ENCODE peak calls at places on chromosomes 13 and 19, in seven cellular contexts. F is SK-N-SH, J is K562, U is HepG2, P is H1, O is GM12892, T is GM12878. A is an unnamed sample.

GRCh38 chr13:95382411-95382810 is 81.2 kb upstream of the ABCC4 start:
- DNase-seq in P (no peak), U (no peak), T (no peak), F (no peak), J (no peak), O (no peak), A (no peak)

GRCh38 chr13:83667606-83668005 is 214.7 kb downstream of the SLITRK1 start:
- DNase-seq in P (no peak), F (no peak), U (no peak), T (no peak), O (no peak), J (no peak), A (no peak)

GRCh38 chr19:13729859-13730258 is 34.5 kb upstream of the MRI1 start:
- DNase-seq in U (no peak), F (no peak), O (no peak), T (no peak), J (no peak), P (no peak), A (no peak)

GRCh38 chr13:38970380-38971051 is 20.1 kb downstream of the STOML3 start:
- DNase-seq in O (no peak), T (no peak), P (no peak), U (no peak), F (peak; percentile 3), J (no peak), A (no peak)

GRCh38 chr13:45132384-45133064 is 12.2 kb downstream of the GTF2F2 start:
- DNase-seq in T (peak; percentile 19), P (no peak), F (no peak), J (no peak), O (no peak), U (no peak), A (no peak)

GRCh38 chr19:46821512-46822359 is 28.9 kb downstream of the AP2S1 start:
- DNase-seq in O (peak; percentile 49), P (no peak), U (no peak), T (no peak), J (no peak), F (no peak), A (no peak)

GRCh38 chr19:19534556-19535265 is 3.4 kb upstream of the CILP2 start:
- DNase-seq in T (no peak), F (no peak), O (no peak), U (no peak), P (no peak), J (no peak), A (no peak)

GRCh38 chr13:44104969-44105368 is 225.3 kb downstream of the LACC1 start:
- DNase-seq in J (no peak), O (no peak), F (no peak), P (no peak), T (no peak), U (no peak), A (no peak)

GRCh38 chr19:28567834-28568233 is 645.1 kb downstream of the UQCRFS1 start:
- DNase-seq in T (no peak), P (no peak), F (no peak), J (no peak), O (no peak), U (no peak), A (no peak)

GRCh38 chr13:111006508-111007031 is 91.7 kb upstream of the ANKRD10 start:
- DNase-seq in T (no peak), J (peak; percentile 57), O (no peak), U (no peak), F (no peak), P (no peak), A (no peak)

GRCh38 chr19:57348136-57348535 is 2.9 kb upstream of the ZNF304 start:
- DNase-seq in T (no peak), J (no peak), O (no peak), F (no peak), U (no peak), P (no peak), A (no peak)

GRCh38 chr19:39599116-39599515 is 3.2 kb upstream of the LGALS13 start:
- DNase-seq in U (peak; percentile 30), J (peak; percentile 19), P (peak; percentile 58), O (no peak), F (no peak), T (no peak), A (no peak)

GRCh38 chr13:94595006-94595942 is 678 bp downstream of the TGDS start:
- DNase-seq in P (no peak), U (no peak), J (peak; percentile 30), F (peak; percentile 29), T (no peak), O (peak; percentile 17), A (no peak)

GRCh38 chr19:9565900-9566705 is 18.2 kb downstream of the ZNF121 start:
- DNase-seq in U (no peak), P (no peak), O (no peak), T (no peak), F (no peak), J (no peak), A (no peak)

GRCh38 chr13:43300817-43301216 is 277.4 kb downstream of the DNAJC15 start:
- DNase-seq in U (no peak), P (no peak), F (no peak), T (no peak), O (no peak), J (no peak), A (no peak)

GRCh38 chr19:3386447-3387234 is 20.3 kb downstream of the NFIC start:
- DNase-seq in O (no peak), P (no peak), F (peak; percentile 87), U (no peak), J (no peak), T (no peak), A (no peak)
- TF ChIP-seq TAF1 in O (no peak), P (no peak), F (no peak), U (no peak), J (no peak), T (no peak), A (no peak)

DNA sequence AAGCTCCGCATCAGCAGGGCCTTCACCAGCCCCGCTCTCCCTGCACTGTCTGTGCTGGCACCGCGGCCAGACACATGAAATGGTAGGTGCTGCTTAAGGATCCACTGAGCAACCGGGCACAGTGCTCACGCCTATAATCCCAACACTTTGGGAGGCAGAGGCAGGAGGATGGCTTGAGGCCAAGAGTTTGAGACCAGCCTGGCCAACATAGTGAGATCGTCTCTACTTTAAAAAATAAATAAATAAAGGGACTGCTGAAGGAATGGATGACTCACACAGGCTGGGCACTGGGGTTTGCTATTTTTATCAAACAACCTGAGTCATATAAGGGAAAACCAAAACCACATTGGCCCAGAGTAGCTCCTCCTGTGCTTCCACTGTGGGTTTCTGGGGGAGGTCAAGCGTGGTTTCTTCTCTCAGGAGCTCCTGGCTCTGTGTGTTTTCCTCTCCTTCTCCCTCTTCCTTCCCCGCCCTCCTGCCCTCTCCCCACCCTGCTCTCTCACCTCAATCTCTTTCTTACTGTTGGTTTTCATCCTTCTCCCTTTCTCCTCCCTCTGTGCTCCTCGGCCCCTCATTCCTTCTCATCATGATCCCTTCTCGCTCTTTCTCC is 21.3 kb downstream of the VRK3 start:
- DNase-seq in P (no peak), U (no peak), O (peak; percentile 46), F (no peak), T (peak; percentile 44), J (peak; percentile 80), A (peak; percentile 57)
- TF ChIP-seq TAF1 in P (no peak), U (no peak), O (no peak), F (no peak), T (no peak), J (no peak), A (no peak)

DNA sequence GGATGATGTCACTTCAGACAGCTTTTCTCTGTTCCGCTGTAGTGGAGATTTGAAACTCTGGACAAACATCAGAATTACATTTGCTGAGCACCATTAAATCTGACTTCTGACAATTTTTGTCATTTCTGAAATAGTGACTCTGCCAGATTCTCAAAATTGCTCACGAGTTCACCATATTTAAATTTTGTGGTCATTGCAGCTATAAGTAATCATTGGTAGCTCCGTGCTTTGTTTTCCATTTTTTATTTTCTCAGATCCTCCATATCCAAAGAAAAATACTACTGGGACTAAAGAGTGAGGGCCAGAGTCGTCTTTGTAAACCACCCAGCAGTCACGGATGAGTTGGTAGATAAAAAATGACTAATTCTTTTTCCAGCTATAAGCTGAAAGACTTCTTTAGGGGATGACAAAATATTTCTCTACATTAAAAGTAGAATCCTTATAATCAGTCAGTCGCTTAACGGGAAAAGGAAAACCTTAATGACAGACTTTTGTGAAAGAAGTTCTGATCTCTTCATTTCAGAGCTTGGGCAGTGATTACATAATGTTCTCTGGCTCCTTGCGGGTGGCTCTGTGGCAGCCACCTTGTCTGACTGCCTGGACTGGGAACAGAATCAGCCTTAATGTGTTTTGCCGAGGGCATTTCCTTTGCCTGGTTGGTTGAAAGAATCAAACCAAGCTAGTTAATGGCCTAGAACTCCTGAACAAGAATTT is 2.3 kb downstream of the ITM2B start:
- DNase-seq in T (peak; percentile 45), F (peak; percentile 56), J (no peak), O (no peak), U (no peak), P (no peak), A (no peak)
- TF ChIP-seq TAF1 in T (no peak), F (peak; percentile 7), J (no peak), O (no peak), U (no peak), P (no peak), A (no peak)

DNA sequence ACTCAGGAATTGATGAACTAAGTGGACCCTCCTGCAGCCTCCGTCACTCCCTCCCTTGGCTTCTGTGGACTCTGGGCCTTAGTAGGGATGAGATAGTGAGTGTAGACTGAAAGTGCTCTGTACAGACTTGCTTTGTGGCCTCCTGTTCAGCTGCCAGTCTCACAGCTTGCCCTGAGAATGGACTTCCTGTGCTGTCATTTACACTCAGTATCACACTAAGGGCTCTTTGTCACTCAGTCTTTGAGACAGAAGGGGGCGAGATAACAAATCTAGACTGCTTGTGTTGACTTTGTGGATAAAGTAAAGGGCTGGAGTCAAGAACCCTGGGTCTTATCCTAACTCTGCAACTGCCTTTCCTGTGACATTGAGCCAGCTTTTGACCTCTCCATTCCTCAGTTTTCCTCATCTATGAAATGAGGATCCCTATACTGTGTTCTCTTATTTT is 21.0 kb upstream of the SPRY2 start:
- DNase-seq in O (no peak), P (no peak), F (no peak), J (peak; percentile 46), U (peak; percentile 87), T (no peak), A (no peak)
- TF ChIP-seq TAF1 in O (no peak), P (no peak), F (no peak), J (no peak), U (no peak), T (no peak), A (no peak)

DNA sequence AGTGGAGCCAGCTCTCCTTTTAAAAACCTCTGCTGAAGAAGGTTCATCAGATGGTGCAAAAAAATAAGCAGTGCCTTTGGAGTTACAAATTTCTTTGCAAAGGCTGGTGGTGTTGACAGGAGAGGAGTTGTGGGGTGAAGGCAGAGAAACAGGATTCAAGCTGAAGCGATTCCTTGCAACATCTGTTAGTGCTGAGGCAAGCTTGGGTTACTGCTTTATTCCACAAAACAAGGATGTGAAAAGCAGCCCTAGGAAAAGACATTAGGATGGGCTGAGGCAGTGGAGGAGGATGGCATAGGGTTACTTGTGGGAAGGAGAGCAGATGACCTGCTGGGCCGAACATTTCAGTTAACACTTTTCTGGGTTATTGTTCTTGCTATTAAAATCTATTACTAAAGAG is 390.7 kb downstream of the DLEU7 start:
- DNase-seq in O (no peak), F (no peak), J (no peak), T (no peak), P (no peak), U (no peak), A (no peak)
- TF ChIP-seq TAF1 in O (no peak), F (no peak), J (no peak), T (no peak), P (no peak), U (no peak), A (no peak)

A was measured in GM12891.